ENCODE peak calls at places on chromosomes 1 and 21, in six cellular contexts. B, D, I, V, N and H are unnamed samples.

GRCh38 chr21:15592271-15592860 is 137.4 kb upstream of the USP25 start:
- DNase-seq in B (peak; percentile 6), D (peak; percentile 62), I (peak; percentile 36), V (peak; percentile 45), N (peak; percentile 15), H (peak; percentile 60)

GRCh38 chr21:32728455-32729237 is 833 bp upstream of the SYNJ1 start:
- DNase-seq in B (no peak), D (no peak), I (peak; percentile 6), V (no peak), N (no peak), H (no peak)

GRCh38 chr1:12034381-12034801 is 15.1 kb downstream of the MIIP start:
- DNase-seq in B (no peak), D (no peak), I (no peak), V (peak; percentile 44), N (no peak), H (no peak)

GRCh38 chr1:58848818-58849411 is 65.1 kb upstream of the JUN start:
- DNase-seq in B (peak; percentile 87), D (peak; percentile 99), I (no peak), V (peak; percentile 98), N (no peak), H (peak; percentile 99)

GRCh38 chr1:38436749-38437148 is 390.2 kb upstream of the POU3F1 start:
- DNase-seq in B (no peak), D (no peak), I (no peak), V (no peak), N (no peak), H (no peak)

GRCh38 chr1:151992345-151993083 is 1.1 kb downstream of the S100A10 start:
- DNase-seq in B (peak; percentile 96), D (peak; percentile 98), I (no peak), V (peak; percentile 87), N (no peak), H (peak; percentile 100)

GRCh38 chr1:221122501-221122900 is 243.3 kb downstream of the HLX start:
- DNase-seq in B (no peak), D (no peak), I (no peak), V (no peak), N (no peak), H (no peak)

GRCh38 chr1:67558449-67559193 is 126.4 kb upstream of the GADD45A start:
- DNase-seq in B (no peak), D (no peak), I (no peak), V (no peak), N (no peak), H (no peak)

GRCh38 chr1:53331446-53332187 is 3.7 kb upstream of the LRP8 start:
- DNase-seq in B (no peak), D (no peak), I (no peak), V (no peak), N (no peak), H (no peak)

GRCh38 chr1:203129501-203130231 is 2.1 kb downstream of the ADORA1 start:
- DNase-seq in B (no peak), D (no peak), I (no peak), V (no peak), N (no peak), H (peak; percentile 34)

GRCh38 chr1:96632045-96632664 is 89.4 kb upstream of the PTBP2 start:
- DNase-seq in B (no peak), D (no peak), I (no peak), V (no peak), N (no peak), H (no peak)

GRCh38 chr1:195733826-195734225 is 874.4 kb downstream of the KCNT2 start:
- DNase-seq in B (peak; percentile 38), D (peak; percentile 32), I (no peak), V (no peak), N (no peak), H (peak; percentile 33)

GRCh38 chr1:226420860-226421259 is 13.0 kb upstream of the PARP1 start:
- DNase-seq in B (no peak), D (no peak), I (no peak), V (no peak), N (no peak), H (no peak)

GRCh38 chr1:152348447-152348846 is 11.4 kb downstream of the FLG2 start:
- DNase-seq in B (no peak), D (peak; percentile 31), I (no peak), V (no peak), N (no peak), H (peak; percentile 35)

GRCh38 chr1:110380667-110381283 is 10.1 kb downstream of the SLC16A4 start:
- DNase-seq in B (no peak), D (no peak), I (no peak), V (peak; percentile 94), N (no peak), H (peak; percentile 17)

GRCh38 chr1:234620786-234621468 is 10.9 kb upstream of the IRF2BP2 start:
- DNase-seq in B (no peak), D (no peak), I (no peak), V (no peak), N (no peak), H (no peak)

GRCh38 chr1:224668991-224669390 is 52.9 kb downstream of the CNIH3 start:
- DNase-seq in B (no peak), D (no peak), I (no peak), V (no peak), N (no peak), H (peak; percentile 28)

GRCh38 chr1:23529146-23530088 is 1.6 kb downstream of the E2F2 start:
- DNase-seq in B (no peak), D (peak; percentile 24), I (no peak), V (no peak), N (no peak), H (peak; percentile 35)

GRCh38 chr1:5938068-5938740 is 54.0 kb downstream of the NPHP4 start:
- DNase-seq in B (peak; percentile 14), D (no peak), I (no peak), V (peak; percentile 81), N (no peak), H (no peak)

GRCh38 chr1:147669475-147670318 is 627 bp downstream of the ACP6 start:
- DNase-seq in B (no peak), D (peak; percentile 78), I (peak; percentile 64), V (peak; percentile 47), N (peak; percentile 47), H (peak; percentile 74)

GRCh38 chr1:147676306-147677085 is 6.2 kb upstream of the ACP6 start:
- DNase-seq in B (no peak), D (peak; percentile 76), I (no peak), V (peak; percentile 77), N (no peak), H (peak; percentile 72)

GRCh38 chr1:147670319-147671003 is at the start of gene ACP6:
- DNase-seq in B (peak; percentile 85), D (peak; percentile 95), I (peak; percentile 94), V (peak; percentile 94), N (peak; percentile 79), H (peak; percentile 98)

GRCh38 chr1:147673816-147674215 is 3.5 kb upstream of the ACP6 start:
- DNase-seq in B (no peak), D (no peak), I (no peak), V (no peak), N (no peak), H (no peak)

DNA sequence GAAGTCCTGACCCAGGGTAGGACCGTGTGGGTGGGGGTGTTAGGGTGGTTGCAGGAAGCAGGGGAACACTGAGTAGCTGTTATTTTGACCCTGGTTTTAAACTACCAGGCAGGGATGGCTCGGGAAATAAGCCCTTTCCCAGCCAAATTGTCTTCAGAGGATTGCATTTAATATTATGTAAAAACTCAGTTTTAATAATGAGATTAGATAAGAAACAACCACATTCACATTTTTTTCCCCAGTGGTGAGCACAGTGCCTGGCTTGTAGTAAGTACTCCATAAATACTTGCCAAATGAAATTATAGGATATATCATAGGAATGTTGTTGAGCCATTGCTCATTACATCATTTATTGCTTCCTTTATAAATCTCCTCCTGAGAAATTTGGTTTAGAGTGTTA is 3.1 kb upstream of the ACP6 start:
- DNase-seq in B (no peak), D (no peak), I (no peak), V (peak; percentile 26), N (no peak), H (no peak)
- TF ChIP-seq CTCF in B (no peak), D (no peak), I (no peak), V (no peak), N (no peak), H (no peak)

DNA sequence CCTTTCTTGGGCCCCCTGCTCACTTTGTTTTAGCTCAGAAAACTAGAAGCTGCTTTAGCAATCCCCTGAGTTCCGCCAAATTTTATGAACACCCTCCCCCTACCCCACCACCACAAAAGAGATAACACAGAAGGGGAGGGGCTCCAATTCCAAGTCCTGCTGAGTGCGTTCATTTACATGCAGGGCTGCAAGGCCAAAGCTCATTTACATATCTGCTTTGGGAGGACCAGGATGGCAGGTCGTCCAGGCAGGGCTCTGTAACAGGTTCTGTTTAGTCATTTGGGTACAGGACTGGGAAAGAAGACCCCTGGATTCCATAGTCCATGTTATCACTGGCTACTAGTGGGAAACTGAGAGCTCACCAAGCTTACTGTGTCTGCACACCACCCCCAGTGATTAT is 35.9 kb upstream of the KIF21B start:
- DNase-seq in B (no peak), D (no peak), I (no peak), V (no peak), N (no peak), H (no peak)
- TF ChIP-seq CTCF in B (no peak), D (no peak), I (no peak), V (no peak), N (no peak), H (no peak)

GRCh38 chr1:211698161-211699026 is 23.0 kb upstream of the NEK2 start:
- DNase-seq in B (no peak), D (peak; percentile 77), I (peak; percentile 87), V (peak; percentile 41), N (peak; percentile 84), H (peak; percentile 93)
- TF ChIP-seq CTCF in B (peak; percentile 95), D (peak; percentile 96), I (peak; percentile 99), V (peak; percentile 92), N (peak; percentile 96), H (peak; percentile 100)

GRCh38 chr1:25028587-25028909 is 98.5 kb upstream of the RUNX3 start:
- DNase-seq in B (no peak), D (no peak), I (no peak), V (no peak), N (no peak), H (no peak)

GRCh38 chr1:25027876-25028586 is 98.0 kb upstream of the RUNX3 start:
- DNase-seq in B (no peak), D (no peak), I (no peak), V (no peak), N (no peak), H (no peak)

GRCh38 chr1:25024631-25025350 is 94.7 kb upstream of the RUNX3 start:
- DNase-seq in B (no peak), D (no peak), I (no peak), V (no peak), N (no peak), H (no peak)

GRCh38 chr1:25026304-25026703 is 96.2 kb upstream of the RUNX3 start:
- DNase-seq in B (no peak), D (no peak), I (no peak), V (no peak), N (no peak), H (no peak)

DNA sequence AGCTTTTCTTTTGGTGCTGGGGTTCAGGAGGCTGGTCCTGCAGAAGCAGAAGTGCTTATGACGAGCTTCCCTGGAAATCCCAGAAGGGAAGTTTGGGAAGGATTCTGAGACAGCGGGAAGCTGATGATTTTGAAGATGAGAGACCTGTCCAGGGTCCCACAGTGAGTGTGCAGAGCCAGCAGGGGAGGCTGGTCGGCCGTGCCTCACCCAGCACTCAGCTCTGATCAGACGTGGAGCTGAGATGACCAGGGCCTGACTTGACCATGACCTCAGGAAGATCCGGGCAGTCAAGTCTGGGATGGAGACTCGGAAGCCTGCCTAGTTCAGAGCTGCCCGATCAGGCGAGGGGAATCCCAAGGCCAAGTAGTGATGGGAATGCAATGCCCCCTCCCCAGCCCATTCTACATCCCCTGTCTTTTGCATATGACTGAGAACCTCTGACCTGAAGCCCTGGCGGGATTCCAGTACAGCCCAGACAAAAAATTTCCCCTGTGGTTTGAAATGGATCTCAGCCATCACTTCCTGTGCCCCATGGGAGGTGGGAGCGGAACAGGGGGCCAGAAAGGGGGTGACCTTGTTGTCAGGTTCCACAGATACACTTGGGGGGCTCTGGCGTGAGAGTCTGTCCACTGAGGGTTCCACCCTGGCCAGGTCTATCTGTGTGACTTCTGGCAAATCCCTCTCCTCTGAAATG is 96.8 kb upstream of the RUNX3 start:
- DNase-seq in B (no peak), D (no peak), I (no peak), V (peak; percentile 7), N (no peak), H (no peak)
- TF ChIP-seq CTCF in B (no peak), D (no peak), I (peak; percentile 14), V (peak; percentile 12), N (no peak), H (no peak)